ENCODE peak calls at places on chromosomes 16 and 17, in eight cellular contexts. One of them, this sample, is unnamed.

GRCh38 chr16:57513371-57514102 is 22.8 kb downstream of the CCDC102A start:
- DNase-seq in ascending aorta: no peak
- DNase-seq in tibial artery: no peak
- DNase-seq in HL-60: no peak
- DNase-seq in PC-9: no peak
- DNase-seq in RWPE1: no peak
- DNase-seq in GM23338: no peak
- DNase-seq in uterus: peak
- DNase-seq in this sample: no peak

GRCh38 chr16:58029410-58029809 is 3.9 kb downstream of the MMP15 start:
- DNase-seq in HL-60: no peak
- DNase-seq in PC-9: no peak
- DNase-seq in uterus: no peak
- DNase-seq in GM23338: no peak
- DNase-seq in ascending aorta: no peak
- DNase-seq in tibial artery: no peak
- DNase-seq in RWPE1: no peak
- DNase-seq in this sample: no peak

GRCh38 chr17:3947318-3947810 is 16.9 kb downstream of the ATP2A3 start:
- DNase-seq in tibial artery: no peak
- DNase-seq in PC-9: no peak
- DNase-seq in uterus: no peak
- DNase-seq in ascending aorta: no peak
- DNase-seq in HL-60: no peak
- DNase-seq in RWPE1: no peak
- DNase-seq in GM23338: no peak
- DNase-seq in this sample: no peak

GRCh38 chr17:38705523-38705802 is 390 bp downstream of the MLLT6 start:
- DNase-seq in RWPE1: no peak
- DNase-seq in GM23338: peak
- DNase-seq in ascending aorta: no peak
- DNase-seq in PC-9: no peak
- DNase-seq in HL-60: no peak
- DNase-seq in uterus: no peak
- DNase-seq in tibial artery: no peak
- DNase-seq in this sample: no peak

GRCh38 chr17:50758524-50758923 is 8.8 kb downstream of the ANKRD40CL start:
- DNase-seq in RWPE1: no peak
- DNase-seq in GM23338: no peak
- DNase-seq in PC-9: no peak
- DNase-seq in uterus: no peak
- DNase-seq in ascending aorta: no peak
- DNase-seq in HL-60: no peak
- DNase-seq in tibial artery: no peak
- DNase-seq in this sample: no peak

GRCh38 chr16:87231911-87232310 is 85.3 kb downstream of the C16orf95 start:
- DNase-seq in tibial artery: no peak
- DNase-seq in RWPE1: no peak
- DNase-seq in GM23338: no peak
- DNase-seq in ascending aorta: no peak
- DNase-seq in uterus: no peak
- DNase-seq in HL-60: no peak
- DNase-seq in PC-9: no peak
- DNase-seq in this sample: no peak

GRCh38 chr16:15765880-15766279 is 90.9 kb downstream of the MYH11 start:
- DNase-seq in HL-60: peak
- DNase-seq in ascending aorta: no peak
- DNase-seq in GM23338: peak
- DNase-seq in uterus: no peak
- DNase-seq in tibial artery: no peak
- DNase-seq in PC-9: peak
- DNase-seq in RWPE1: peak
- DNase-seq in this sample: no peak

GRCh38 chr16:46885960-46886763 is 2.0 kb downstream of the GPT2 start:
- DNase-seq in PC-9: no peak
- DNase-seq in RWPE1: peak
- DNase-seq in HL-60: no peak
- DNase-seq in uterus: no peak
- DNase-seq in ascending aorta: no peak
- DNase-seq in GM23338: peak
- DNase-seq in tibial artery: no peak
- DNase-seq in this sample: no peak

GRCh38 chr17:660453-660852 is 54.2 kb downstream of the VPS53 start:
- DNase-seq in GM23338: no peak
- DNase-seq in HL-60: no peak
- DNase-seq in uterus: no peak
- DNase-seq in ascending aorta: no peak
- DNase-seq in tibial artery: no peak
- DNase-seq in RWPE1: no peak
- DNase-seq in PC-9: no peak
- DNase-seq in this sample: no peak

GRCh38 chr17:4440690-4441686 is 7.2 kb downstream of the SPNS3 start:
- DNase-seq in PC-9: no peak
- DNase-seq in RWPE1: no peak
- DNase-seq in ascending aorta: no peak
- DNase-seq in uterus: no peak
- DNase-seq in GM23338: no peak
- DNase-seq in tibial artery: no peak
- DNase-seq in HL-60: no peak
- DNase-seq in this sample: no peak

GRCh38 chr16:89073346-89074221 is 20.1 kb upstream of the ACSF3 start:
- DNase-seq in ascending aorta: no peak
- DNase-seq in HL-60: no peak
- DNase-seq in GM23338: no peak
- DNase-seq in PC-9: no peak
- DNase-seq in uterus: no peak
- DNase-seq in tibial artery: no peak
- DNase-seq in RWPE1: no peak
- DNase-seq in this sample: no peak

GRCh38 chr17:83110755-83111154 is 31.3 kb downstream of the METRNL start:
- DNase-seq in PC-9: no peak
- DNase-seq in GM23338: no peak
- DNase-seq in HL-60: no peak
- DNase-seq in ascending aorta: no peak
- DNase-seq in uterus: no peak
- DNase-seq in tibial artery: peak
- DNase-seq in RWPE1: no peak
- DNase-seq in this sample: no peak

GRCh38 chr16:54422569-54422978 is 136.0 kb upstream of the IRX3 start:
- DNase-seq in tibial artery: no peak
- DNase-seq in uterus: no peak
- DNase-seq in ascending aorta: no peak
- DNase-seq in RWPE1: no peak
- DNase-seq in HL-60: no peak
- DNase-seq in GM23338: no peak
- DNase-seq in PC-9: peak
- DNase-seq in this sample: no peak

GRCh38 chr17:33438578-33438977 is 145.5 kb upstream of the ASIC2 start:
- DNase-seq in GM23338: no peak
- DNase-seq in uterus: no peak
- DNase-seq in HL-60: no peak
- DNase-seq in PC-9: no peak
- DNase-seq in tibial artery: no peak
- DNase-seq in RWPE1: no peak
- DNase-seq in ascending aorta: no peak
- DNase-seq in this sample: no peak

GRCh38 chr16:14289692-14290340 is 218.7 kb downstream of the MRTFB start:
- DNase-seq in PC-9: peak
- DNase-seq in HL-60: no peak
- DNase-seq in RWPE1: peak
- DNase-seq in GM23338: peak
- DNase-seq in tibial artery: no peak
- DNase-seq in uterus: no peak
- DNase-seq in ascending aorta: no peak
- DNase-seq in this sample: no peak
- TF ChIP-seq CTCF in PC-9: peak
- TF ChIP-seq CTCF in HL-60: peak
- TF ChIP-seq CTCF in RWPE1: peak
- TF ChIP-seq CTCF in GM23338: peak
- TF ChIP-seq CTCF in tibial artery: no peak
- TF ChIP-seq CTCF in uterus: no peak
- TF ChIP-seq CTCF in ascending aorta: no peak
- TF ChIP-seq CTCF in this sample: peak

DNA sequence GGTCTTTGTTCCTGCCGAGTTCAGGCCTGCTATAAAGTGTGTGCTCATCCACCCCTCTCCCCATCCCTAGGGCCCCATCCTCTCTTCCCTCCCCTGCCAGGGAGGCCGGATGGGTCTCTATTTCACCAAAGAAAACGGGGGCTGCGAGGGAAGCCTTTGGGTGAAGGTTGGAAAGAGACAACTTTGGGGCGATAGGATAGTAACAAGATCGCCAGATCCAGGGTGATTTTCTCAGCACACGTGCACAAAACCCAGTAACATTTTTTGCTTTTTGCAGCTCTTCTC is 7.0 kb downstream of the CCR7 start:
- DNase-seq in ascending aorta: no peak
- DNase-seq in PC-9: no peak
- DNase-seq in uterus: no peak
- DNase-seq in RWPE1: no peak
- DNase-seq in HL-60: no peak
- DNase-seq in GM23338: no peak
- DNase-seq in tibial artery: no peak
- DNase-seq in this sample: no peak
- H3K27ac ChIP-seq in ascending aorta: no peak
- H3K27ac ChIP-seq in PC-9: no peak
- H3K27ac ChIP-seq in uterus: peak
- H3K27ac ChIP-seq in RWPE1: no peak
- H3K27ac ChIP-seq in HL-60: no peak
- H3K27ac ChIP-seq in GM23338: no peak
- H3K27ac ChIP-seq in tibial artery: peak
- H3K27ac ChIP-seq in this sample: peak

GRCh38 chr16:85010931-85011845 is at the start of gene ZDHHC7:
- DNase-seq in RWPE1: peak
- DNase-seq in HL-60: peak
- DNase-seq in uterus: peak
- DNase-seq in ascending aorta: peak
- DNase-seq in tibial artery: peak
- DNase-seq in GM23338: peak
- DNase-seq in PC-9: peak
- DNase-seq in this sample: peak
- TF ChIP-seq CTCF in RWPE1: no peak
- TF ChIP-seq CTCF in HL-60: no peak
- TF ChIP-seq CTCF in uterus: no peak
- TF ChIP-seq CTCF in ascending aorta: no peak
- TF ChIP-seq CTCF in tibial artery: no peak
- TF ChIP-seq CTCF in GM23338: no peak
- TF ChIP-seq CTCF in PC-9: no peak
- TF ChIP-seq CTCF in this sample: no peak

DNA sequence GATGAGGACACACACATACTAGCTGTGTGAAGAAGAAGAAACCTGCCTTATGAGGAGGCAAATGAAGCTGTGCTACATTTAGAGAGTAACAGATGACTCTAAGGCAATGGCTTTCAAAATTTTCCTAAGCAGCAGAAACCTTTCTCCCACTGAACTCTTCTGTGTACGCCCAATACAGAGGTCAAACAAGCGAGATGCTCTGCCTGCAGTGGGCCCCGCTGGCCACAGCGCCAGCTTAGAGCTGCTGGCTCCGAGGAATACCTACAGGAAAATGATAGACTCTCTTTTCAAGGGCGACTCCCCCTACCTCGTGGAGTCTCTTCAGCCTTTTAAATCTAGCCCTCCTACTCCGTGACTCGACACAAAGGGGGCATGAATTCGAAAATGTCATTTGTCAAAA is 39.2 kb downstream of the GNA13 start:
- DNase-seq in tibial artery: no peak
- DNase-seq in HL-60: no peak
- DNase-seq in RWPE1: no peak
- DNase-seq in GM23338: peak
- DNase-seq in uterus: no peak
- DNase-seq in ascending aorta: no peak
- DNase-seq in PC-9: no peak
- DNase-seq in this sample: no peak
- H3K27ac ChIP-seq in tibial artery: peak
- H3K27ac ChIP-seq in HL-60: no peak
- H3K27ac ChIP-seq in RWPE1: peak
- H3K27ac ChIP-seq in GM23338: no peak
- H3K27ac ChIP-seq in uterus: no peak
- H3K27ac ChIP-seq in ascending aorta: no peak
- H3K27ac ChIP-seq in PC-9: peak
- H3K27ac ChIP-seq in this sample: peak

GRCh38 chr16:68235105-68235881 is 634 bp downstream of the ESRP2 start:
- DNase-seq in PC-9: peak
- DNase-seq in HL-60: no peak
- DNase-seq in tibial artery: no peak
- DNase-seq in RWPE1: peak
- DNase-seq in ascending aorta: peak
- DNase-seq in uterus: no peak
- DNase-seq in GM23338: peak
- DNase-seq in this sample: peak
- TF ChIP-seq CTCF in PC-9: no peak
- TF ChIP-seq CTCF in HL-60: no peak
- TF ChIP-seq CTCF in tibial artery: no peak
- TF ChIP-seq CTCF in RWPE1: peak
- TF ChIP-seq CTCF in ascending aorta: no peak
- TF ChIP-seq CTCF in uterus: no peak
- TF ChIP-seq CTCF in GM23338: peak
- TF ChIP-seq CTCF in this sample: no peak

DNA sequence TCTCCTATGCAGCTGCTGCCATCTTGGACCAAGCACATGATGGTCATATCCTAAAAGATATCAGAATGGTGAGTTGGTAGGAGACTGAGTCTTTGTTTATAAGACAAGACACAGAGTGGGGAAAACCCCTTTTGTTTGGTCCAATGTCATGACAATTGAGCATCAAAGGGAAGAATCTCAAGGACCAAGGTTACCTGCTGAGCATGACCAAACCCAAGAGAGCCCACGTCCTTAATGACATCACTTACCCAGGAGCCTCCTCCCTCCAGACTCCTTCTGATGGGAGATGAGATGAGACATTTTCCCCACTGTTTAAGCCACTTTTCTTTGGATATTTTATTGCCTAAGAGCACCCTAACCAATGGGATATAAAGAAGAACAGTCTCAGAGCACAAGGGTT is 478.1 kb downstream of the NPIPA7 start:
- DNase-seq in RWPE1: no peak
- DNase-seq in ascending aorta: no peak
- DNase-seq in tibial artery: no peak
- DNase-seq in PC-9: no peak
- DNase-seq in HL-60: no peak
- DNase-seq in uterus: no peak
- DNase-seq in GM23338: no peak
- DNase-seq in this sample: no peak
- H3K27ac ChIP-seq in RWPE1: no peak
- H3K27ac ChIP-seq in ascending aorta: no peak
- H3K27ac ChIP-seq in tibial artery: no peak
- H3K27ac ChIP-seq in PC-9: no peak
- H3K27ac ChIP-seq in HL-60: no peak
- H3K27ac ChIP-seq in uterus: no peak
- H3K27ac ChIP-seq in GM23338: no peak
- H3K27ac ChIP-seq in this sample: no peak

This sample was measured in breast epithelium.